ENCODE peak calls at places on chromosome 6, in four cellular contexts. One of them, this sample, is unnamed.

GRCh38 chr6:53168516-53169257 is 20.0 kb upstream of the GCM1 start:
- DNase-seq in tibial nerve: no peak
- DNase-seq in colonic mucosa: no peak
- DNase-seq in body of pancreas: no peak
- DNase-seq in this sample: no peak

GRCh38 chr6:130412556-130413290 is 46.9 kb downstream of the TMEM200A start:
- DNase-seq in colonic mucosa: no peak
- DNase-seq in body of pancreas: no peak
- DNase-seq in tibial nerve: no peak
- DNase-seq in this sample: no peak

GRCh38 chr6:17816921-17817611 is 110.3 kb upstream of the NUP153 start:
- DNase-seq in colonic mucosa: no peak
- DNase-seq in tibial nerve: no peak
- DNase-seq in body of pancreas: no peak
- DNase-seq in this sample: no peak

GRCh38 chr6:158170656-158171081 is 2.5 kb downstream of the GTF2H5 start:
- DNase-seq in tibial nerve: no peak
- DNase-seq in colonic mucosa: no peak
- DNase-seq in body of pancreas: no peak
- DNase-seq in this sample: no peak

GRCh38 chr6:93784794-93785757 is 365.7 kb upstream of the EPHA7 start:
- DNase-seq in tibial nerve: no peak
- DNase-seq in colonic mucosa: no peak
- DNase-seq in body of pancreas: no peak
- DNase-seq in this sample: no peak

GRCh38 chr6:156859686-156860085 is 82.5 kb downstream of the ARID1B start:
- DNase-seq in body of pancreas: no peak
- DNase-seq in colonic mucosa: no peak
- DNase-seq in tibial nerve: no peak
- DNase-seq in this sample: no peak

GRCh38 chr6:170446841-170447560 is 106.1 kb downstream of the PSMB1 start:
- DNase-seq in colonic mucosa: no peak
- DNase-seq in tibial nerve: no peak
- DNase-seq in body of pancreas: no peak
- DNase-seq in this sample: no peak

GRCh38 chr6:105747823-105748405 is 338.2 kb upstream of the PRDM1 start:
- DNase-seq in tibial nerve: no peak
- DNase-seq in body of pancreas: no peak
- DNase-seq in colonic mucosa: no peak
- DNase-seq in this sample: no peak

GRCh38 chr6:158561938-158562337 is 2.0 kb downstream of the TMEM181 start:
- DNase-seq in body of pancreas: no peak
- DNase-seq in colonic mucosa: no peak
- DNase-seq in tibial nerve: no peak
- DNase-seq in this sample: no peak

GRCh38 chr6:68506911-68507310 is 128.2 kb upstream of the ADGRB3 start:
- DNase-seq in body of pancreas: no peak
- DNase-seq in colonic mucosa: no peak
- DNase-seq in tibial nerve: no peak
- DNase-seq in this sample: no peak

GRCh38 chr6:156718647-156719394 is 58.4 kb upstream of the ARID1B start:
- DNase-seq in colonic mucosa: peak; percentile 33
- DNase-seq in tibial nerve: no peak
- DNase-seq in body of pancreas: peak; percentile 50
- DNase-seq in this sample: peak; percentile 46

GRCh38 chr6:137202078-137202477 is 17.1 kb downstream of the IFNGR1 start:
- DNase-seq in tibial nerve: no peak
- DNase-seq in body of pancreas: no peak
- DNase-seq in colonic mucosa: no peak
- DNase-seq in this sample: peak; percentile 35

GRCh38 chr6:151679081-151679480 is 128.4 kb upstream of the ESR1 start:
- DNase-seq in colonic mucosa: no peak
- DNase-seq in tibial nerve: no peak
- DNase-seq in body of pancreas: no peak
- DNase-seq in this sample: no peak

GRCh38 chr6:113857565-113858066 is 471 bp downstream of the MARCKS start:
- DNase-seq in body of pancreas: peak; percentile 47
- DNase-seq in tibial nerve: no peak
- DNase-seq in colonic mucosa: no peak
- DNase-seq in this sample: no peak

GRCh38 chr6:93919365-93919764 is 500.0 kb upstream of the EPHA7 start:
- DNase-seq in body of pancreas: no peak
- DNase-seq in tibial nerve: no peak
- DNase-seq in colonic mucosa: no peak
- DNase-seq in this sample: no peak

GRCh38 chr6:71965404-71965803 is 79.1 kb downstream of the RIMS1 start:
- DNase-seq in body of pancreas: no peak
- DNase-seq in colonic mucosa: no peak
- DNase-seq in tibial nerve: no peak
- DNase-seq in this sample: peak; percentile 46

GRCh38 chr6:29975561-29975907 is 33.2 kb downstream of the HLA-A start:
- DNase-seq in body of pancreas: no peak
- DNase-seq in tibial nerve: no peak
- DNase-seq in colonic mucosa: no peak
- DNase-seq in this sample: no peak

GRCh38 chr6:73927421-73927820 is 231.4 kb downstream of the CD109 start:
- DNase-seq in tibial nerve: no peak
- DNase-seq in body of pancreas: no peak
- DNase-seq in colonic mucosa: no peak
- DNase-seq in this sample: no peak

GRCh38 chr6:108597601-108598315 is 37.0 kb downstream of the FOXO3 start:
- DNase-seq in colonic mucosa: no peak
- DNase-seq in body of pancreas: no peak
- DNase-seq in tibial nerve: no peak
- DNase-seq in this sample: no peak

GRCh38 chr6:30990422-30991086 is 7.0 kb downstream of the MUC21 start:
- DNase-seq in body of pancreas: no peak
- DNase-seq in tibial nerve: no peak
- DNase-seq in colonic mucosa: no peak
- DNase-seq in this sample: no peak

GRCh38 chr6:157860505-157860991 is 37.5 kb downstream of the SNX9 start:
- DNase-seq in body of pancreas: no peak
- DNase-seq in tibial nerve: no peak
- DNase-seq in colonic mucosa: no peak
- DNase-seq in this sample: no peak

GRCh38 chr6:36491378-36491965 is 48.7 kb downstream of the KCTD20 start:
- DNase-seq in body of pancreas: no peak
- DNase-seq in tibial nerve: no peak
- DNase-seq in colonic mucosa: no peak
- DNase-seq in this sample: no peak

DNA sequence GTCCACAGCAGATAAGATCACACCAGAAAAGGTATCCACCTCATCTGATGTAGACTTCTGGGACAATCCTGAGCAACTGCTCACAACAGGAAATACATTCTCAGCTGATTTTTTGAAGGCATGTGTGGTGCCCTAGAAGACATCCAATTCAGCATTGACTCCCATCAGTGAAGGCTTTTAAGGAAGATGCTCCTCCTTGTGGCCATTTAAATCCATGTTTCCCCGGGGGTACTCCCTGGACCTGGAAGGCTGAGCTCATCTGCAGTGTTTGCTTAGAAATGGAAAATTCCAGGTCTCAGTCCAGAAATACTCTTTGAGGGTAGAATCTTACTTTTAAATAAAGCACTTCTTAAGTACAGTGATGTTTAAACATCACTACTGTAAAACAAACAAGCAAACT is 195.5 kb upstream of the PDE10A start:
- DNase-seq in body of pancreas: no peak
- DNase-seq in colonic mucosa: no peak
- DNase-seq in tibial nerve: no peak
- DNase-seq in this sample: no peak
- TF ChIP-seq CTCF in body of pancreas: no peak
- TF ChIP-seq CTCF in colonic mucosa: no peak
- TF ChIP-seq CTCF in tibial nerve: no peak
- TF ChIP-seq CTCF in this sample: no peak

GRCh38 chr6:2536451-2536850 is 214.3 kb downstream of the MYLK4 start:
- DNase-seq in tibial nerve: no peak
- DNase-seq in colonic mucosa: no peak
- DNase-seq in body of pancreas: no peak
- DNase-seq in this sample: no peak

GRCh38 chr6:2542858-2543218 is 207.9 kb downstream of the MYLK4 start:
- DNase-seq in colonic mucosa: peak; percentile 66
- DNase-seq in body of pancreas: no peak
- DNase-seq in tibial nerve: no peak
- DNase-seq in this sample: no peak

GRCh38 chr6:2546941-2547716 is 203.6 kb downstream of the MYLK4 start:
- DNase-seq in tibial nerve: no peak
- DNase-seq in body of pancreas: no peak
- DNase-seq in colonic mucosa: no peak
- DNase-seq in this sample: no peak

GRCh38 chr6:2545351-2545750 is 205.4 kb downstream of the MYLK4 start:
- DNase-seq in body of pancreas: no peak
- DNase-seq in tibial nerve: no peak
- DNase-seq in colonic mucosa: no peak
- DNase-seq in this sample: no peak

DNA sequence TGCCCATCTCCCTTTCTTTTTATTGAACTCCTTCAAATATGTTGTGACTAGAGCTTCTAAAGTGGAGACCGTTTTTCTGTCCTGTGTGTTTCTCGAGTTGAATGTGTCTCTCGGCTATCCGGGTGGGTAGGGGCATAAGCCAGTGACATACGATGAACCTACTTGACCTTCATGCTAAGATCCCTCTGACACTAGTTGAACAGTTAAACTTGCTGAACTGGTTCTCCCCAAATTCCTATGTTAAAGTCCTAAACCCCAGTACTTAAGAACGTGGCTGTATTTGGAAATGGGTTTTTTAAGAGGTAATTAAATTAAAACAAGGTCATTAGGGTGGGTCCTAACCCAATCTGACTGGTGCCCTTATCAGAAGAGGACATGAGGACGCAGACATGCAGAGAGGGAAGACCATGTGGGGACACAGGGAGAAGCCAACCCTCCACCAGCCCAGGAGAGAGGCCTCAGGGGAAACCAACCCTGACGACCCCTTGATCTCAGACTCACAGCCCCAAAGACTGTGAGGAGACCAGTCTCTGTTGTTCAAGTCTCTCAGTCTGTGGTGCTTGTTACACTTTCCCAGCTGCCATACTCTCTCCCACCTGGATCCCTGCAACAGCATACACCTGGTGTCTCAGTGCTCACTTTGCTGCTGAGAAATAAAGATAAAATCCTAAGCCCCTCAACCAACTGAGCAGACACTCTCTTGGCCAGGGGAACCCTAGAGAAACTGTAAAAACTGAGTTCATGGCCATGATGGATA is 208.4 kb downstream of the MYLK4 start:
- DNase-seq in body of pancreas: no peak
- DNase-seq in colonic mucosa: no peak
- DNase-seq in tibial nerve: no peak
- DNase-seq in this sample: no peak
- H3K4me3 ChIP-seq in body of pancreas: no peak overlapping the region
- H3K4me3 ChIP-seq in colonic mucosa: no peak overlapping the region
- H3K4me3 ChIP-seq in tibial nerve: no peak overlapping the region
- H3K4me3 ChIP-seq in this sample: no peak overlapping the region

GRCh38 chr6:107114213-107114871 is 973 bp downstream of the BEND3 start:
- DNase-seq in body of pancreas: peak; percentile 86
- DNase-seq in colonic mucosa: peak; percentile 84
- DNase-seq in tibial nerve: peak; percentile 65
- DNase-seq in this sample: peak; percentile 44
- TF ChIP-seq CTCF in body of pancreas: peak; percentile 66
- TF ChIP-seq CTCF in colonic mucosa: peak; percentile 87
- TF ChIP-seq CTCF in tibial nerve: peak; percentile 97
- TF ChIP-seq CTCF in this sample: peak; percentile 87

GRCh38 chr6:1384549-1385128 is 4.7 kb upstream of the FOXF2 start:
- DNase-seq in body of pancreas: no peak
- DNase-seq in tibial nerve: no peak
- DNase-seq in colonic mucosa: no peak
- DNase-seq in this sample: no peak
- H3K4me3 ChIP-seq in body of pancreas: no peak overlapping the region
- H3K4me3 ChIP-seq in tibial nerve: no peak overlapping the region
- H3K4me3 ChIP-seq in colonic mucosa: no peak overlapping the region
- H3K4me3 ChIP-seq in this sample: no peak overlapping the region

GRCh38 chr6:8904754-8905153 is 469.4 kb upstream of the SLC35B3 start:
- DNase-seq in colonic mucosa: no peak
- DNase-seq in tibial nerve: no peak
- DNase-seq in body of pancreas: no peak
- DNase-seq in this sample: no peak
- TF ChIP-seq CTCF in colonic mucosa: no peak
- TF ChIP-seq CTCF in tibial nerve: no peak
- TF ChIP-seq CTCF in body of pancreas: no peak
- TF ChIP-seq CTCF in this sample: no peak

DNA sequence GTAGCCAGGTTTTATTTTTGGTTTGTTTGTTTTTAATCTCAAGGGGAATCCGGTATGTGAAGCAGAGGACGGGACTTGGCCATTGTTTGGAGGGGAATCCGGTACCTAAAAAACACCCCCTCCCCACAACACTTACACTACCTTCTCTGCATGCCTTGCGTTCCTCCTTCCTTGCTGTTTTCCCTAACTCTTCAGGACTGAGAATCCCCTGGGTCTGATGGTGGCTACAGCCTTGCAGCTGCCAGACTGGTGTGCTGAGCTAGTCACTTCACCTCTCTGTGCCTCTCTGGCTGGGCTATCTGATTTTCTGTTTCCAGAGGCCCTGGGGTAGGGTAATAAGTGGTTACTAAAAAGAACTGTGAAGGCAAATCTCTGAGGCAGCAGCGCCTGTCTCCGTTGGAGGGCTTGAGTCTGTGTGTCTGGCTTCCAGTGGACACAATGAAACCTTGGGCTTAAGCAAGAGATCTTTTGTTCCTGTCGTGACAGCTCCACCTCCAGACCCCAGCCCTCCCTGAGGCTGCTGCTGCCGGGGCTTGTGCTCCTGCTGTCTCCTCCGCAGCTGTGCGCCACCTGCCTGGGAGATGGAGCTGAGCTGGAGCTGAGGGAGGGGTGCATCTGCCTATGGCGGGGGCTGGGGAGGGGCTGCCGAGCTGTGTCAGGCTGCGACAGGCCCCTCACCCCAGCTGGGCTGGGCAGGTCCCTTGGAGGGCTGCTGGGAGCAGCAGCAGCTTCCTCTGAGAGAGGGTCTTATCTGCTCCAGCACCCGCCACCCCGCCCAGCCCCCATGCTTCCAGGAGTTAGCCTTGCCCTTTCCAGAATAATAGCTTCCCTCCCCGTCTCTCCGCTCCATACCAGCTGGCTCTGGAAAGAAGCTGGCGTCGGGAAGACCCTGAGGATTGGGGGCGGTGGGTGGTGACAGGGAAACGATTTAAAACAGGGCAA is 65.8 kb upstream of the CCDC167 start:
- DNase-seq in body of pancreas: no peak
- DNase-seq in tibial nerve: no peak
- DNase-seq in colonic mucosa: no peak
- DNase-seq in this sample: peak; percentile 76
- H3K4me3 ChIP-seq in body of pancreas: no peak overlapping the region
- H3K4me3 ChIP-seq in tibial nerve: peak overlapping the region; percentile 24
- H3K4me3 ChIP-seq in colonic mucosa: no peak overlapping the region
- H3K4me3 ChIP-seq in this sample: peak overlapping the region; percentile 62

This sample was measured in dorsolateral prefrontal cortex.